ENCODE peak calls at places on chromosomes 12 and 14, in six cellular contexts. D, I, F, W, P and H are unnamed samples.
A peak's percentile ranks its signal among the peaks of the same experiment; 100 is the strongest.

GRCh38 chr12:95492462-95492861 is 18.5 kb downstream of the METAP2 start:
- DNase-seq in W (no peak), F (no peak), P (no peak), D (no peak), I (no peak), H (no peak)

GRCh38 chr12:14373202-14373601 is 7.7 kb downstream of the ATF7IP start:
- DNase-seq in I (no peak), P (no peak), W (no peak), D (no peak), F (no peak), H (no peak)

GRCh38 chr12:113439606-113440030 is 17.4 kb downstream of the SDSL start:
- DNase-seq in I (peak; percentile 74), F (no peak), D (no peak), P (peak; percentile 51), W (no peak), H (no peak)

GRCh38 chr12:96143827-96144226 is 50.3 kb upstream of the ELK3 start:
- DNase-seq in P (no peak), D (no peak), I (no peak), F (no peak), W (no peak), H (no peak)

GRCh38 chr12:30823764-30824163 is 69.0 kb upstream of the CAPRIN2 start:
- DNase-seq in P (no peak), F (no peak), W (peak; percentile 61), D (no peak), I (no peak), H (no peak)

GRCh38 chr12:123532808-123533649 is 490 bp downstream of the RILPL1 start:
- DNase-seq in P (peak; percentile 88), D (peak; percentile 30), F (no peak), W (peak; percentile 82), I (peak; percentile 30), H (no peak)

GRCh38 chr14:74747237-74747636 is 15.9 kb upstream of the YLPM1 start:
- DNase-seq in W (no peak), D (no peak), P (no peak), I (no peak), F (no peak), H (no peak)

GRCh38 chr12:28191018-28191595 is 851 bp downstream of the CCDC91 start:
- DNase-seq in P (no peak), D (peak; percentile 8), W (no peak), F (no peak), I (peak; percentile 22), H (no peak)

GRCh38 chr12:13187399-13187798 is 9.1 kb upstream of the EMP1 start:
- DNase-seq in I (peak; percentile 51), D (no peak), F (no peak), W (no peak), P (no peak), H (no peak)

GRCh38 chr12:125518074-125518473 is 452.8 kb downstream of the AACS start:
- DNase-seq in F (no peak), I (no peak), P (no peak), D (no peak), W (no peak), H (no peak)

GRCh38 chr12:113413488-113413939 is 8.7 kb upstream of the SDSL start:
- DNase-seq in F (no peak), P (no peak), D (peak; percentile 15), I (peak; percentile 64), W (no peak), H (no peak)

GRCh38 chr12:48717252-48717695 is 767 bp upstream of the CCNT1 start:
- DNase-seq in D (no peak), I (no peak), P (no peak), W (no peak), F (no peak), H (no peak)

GRCh38 chr14:30077946-30078345 is 150.3 kb upstream of the PRKD1 start:
- DNase-seq in W (no peak), D (no peak), F (no peak), P (no peak), I (no peak), H (no peak)

GRCh38 chr12:26798013-26798412 is 35.0 kb downstream of the ITPR2 start:
- DNase-seq in P (no peak), F (no peak), D (no peak), W (no peak), I (no peak), H (no peak)

GRCh38 chr14:101408077-101408831 is 153.0 kb upstream of the DIO3 start:
- DNase-seq in W (no peak), F (no peak), D (no peak), P (no peak), I (no peak), H (no peak)

GRCh38 chr12:68364893-68365725 is 32.9 kb upstream of the MDM1 start:
- DNase-seq in P (peak; percentile 94), I (peak; percentile 96), D (peak; percentile 92), F (peak; percentile 81), W (peak; percentile 94), H (peak; percentile 97)

GRCh38 chr14:56137842-56138241 is 19.6 kb downstream of the PELI2 start:
- DNase-seq in I (no peak), F (no peak), W (no peak), D (no peak), P (no peak), H (no peak)

GRCh38 chr12:124497658-124498057 is 69.8 kb downstream of the NCOR2 start:
- DNase-seq in D (no peak), I (no peak), F (no peak), P (peak; percentile 89), W (peak; percentile 92), H (peak; percentile 95)

GRCh38 chr14:61653507-61653906 is 41.8 kb upstream of the HIF1A start:
- DNase-seq in W (no peak), I (no peak), D (no peak), P (peak; percentile 48), F (no peak), H (peak; percentile 53)

GRCh38 chr14:101991336-101991735 is 27.0 kb downstream of the DYNC1H1 start:
- DNase-seq in F (no peak), I (no peak), D (no peak), P (no peak), W (no peak), H (no peak)

GRCh38 chr14:85934123-85934885 is 404.4 kb downstream of the FLRT2 start:
- DNase-seq in D (peak; percentile 23), F (no peak), P (peak; percentile 20), W (no peak), I (peak; percentile 13), H (no peak)

GRCh38 chr12:117158911-117159310 is 31.4 kb downstream of the FBXO21 start:
- DNase-seq in F (no peak), W (peak; percentile 3), D (no peak), P (peak; percentile 60), I (no peak), H (no peak)

GRCh38 chr14:21454843-21455550 is 926 bp downstream of the CHD8 start:
- DNase-seq in P (no peak), D (no peak), F (no peak), I (no peak), W (no peak), H (no peak)

GRCh38 chr12:132834181-132834711 is 5.6 kb upstream of the GOLGA3 start:
- DNase-seq in P (no peak), I (no peak), W (no peak), D (no peak), F (no peak), H (no peak)

DNA sequence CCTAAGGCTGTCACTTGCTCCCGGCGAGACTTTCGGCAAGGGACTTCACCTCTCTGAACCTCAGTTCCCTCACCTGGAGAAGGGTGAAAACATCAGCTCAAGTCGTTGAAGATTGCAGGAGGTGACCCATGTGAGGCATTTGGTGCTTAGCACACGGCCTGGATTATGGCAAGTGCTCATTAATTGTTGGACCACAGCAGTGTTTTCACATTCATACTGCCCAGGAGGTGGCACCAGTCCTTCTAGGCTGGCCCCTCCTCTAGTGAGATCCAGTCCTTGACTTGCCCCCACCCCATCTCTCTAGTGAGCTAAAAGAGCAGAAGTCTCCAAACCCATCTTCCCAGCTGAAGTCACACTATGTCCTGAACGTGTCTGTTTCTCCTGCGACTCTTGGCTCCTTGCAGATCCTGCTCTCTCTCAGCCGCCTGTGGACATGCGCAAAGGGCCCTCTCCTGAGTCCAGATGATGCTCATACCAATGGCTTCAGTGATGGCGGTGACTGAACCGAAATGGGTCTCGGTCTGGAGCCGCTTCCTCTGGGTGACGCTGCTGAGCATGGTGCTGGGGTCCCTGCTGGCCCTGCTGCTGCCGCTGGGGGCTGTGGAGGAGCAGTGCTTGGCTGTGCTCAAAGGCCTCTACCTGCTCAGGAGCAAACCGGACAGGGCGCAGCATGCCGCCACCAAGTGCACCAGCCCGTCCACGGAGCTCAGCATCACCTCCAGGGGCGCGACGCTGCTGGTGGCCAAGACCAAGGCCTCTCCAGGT is 1.6 kb downstream of the FICD start:
- DNase-seq in F (no peak), D (no peak), W (no peak), P (no peak), I (no peak), H (no peak)
- TF ChIP-seq CTCF in F (no peak), D (no peak), W (no peak), P (no peak), I (no peak), H (no peak)

DNA sequence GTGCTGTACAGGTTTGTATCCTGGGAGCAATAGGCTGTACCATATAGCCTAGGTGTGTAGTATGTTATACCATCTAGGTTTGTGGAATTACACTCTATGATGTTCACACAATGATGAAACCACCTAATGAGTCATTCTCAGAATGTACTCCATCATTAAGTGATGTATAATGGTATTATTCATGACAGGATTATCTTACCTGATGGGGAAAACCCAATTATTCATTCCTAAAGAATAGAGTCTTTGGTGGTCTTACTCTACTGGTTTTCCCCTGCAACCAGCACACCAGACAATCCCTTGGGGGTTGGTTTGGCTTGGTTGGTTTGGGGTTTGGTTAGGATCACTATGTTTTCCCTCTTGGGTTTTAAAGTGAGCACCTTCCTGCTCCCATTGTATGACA is 12.6 kb upstream of the OR10P1 start:
- DNase-seq in F (no peak), W (no peak), D (no peak), P (no peak), I (no peak), H (no peak)
- H3K4me3 ChIP-seq in F (no peak overlapping the region), W (no peak overlapping the region), D (no peak overlapping the region), P (no peak overlapping the region), I (no peak overlapping the region), H (no peak overlapping the region)

DNA sequence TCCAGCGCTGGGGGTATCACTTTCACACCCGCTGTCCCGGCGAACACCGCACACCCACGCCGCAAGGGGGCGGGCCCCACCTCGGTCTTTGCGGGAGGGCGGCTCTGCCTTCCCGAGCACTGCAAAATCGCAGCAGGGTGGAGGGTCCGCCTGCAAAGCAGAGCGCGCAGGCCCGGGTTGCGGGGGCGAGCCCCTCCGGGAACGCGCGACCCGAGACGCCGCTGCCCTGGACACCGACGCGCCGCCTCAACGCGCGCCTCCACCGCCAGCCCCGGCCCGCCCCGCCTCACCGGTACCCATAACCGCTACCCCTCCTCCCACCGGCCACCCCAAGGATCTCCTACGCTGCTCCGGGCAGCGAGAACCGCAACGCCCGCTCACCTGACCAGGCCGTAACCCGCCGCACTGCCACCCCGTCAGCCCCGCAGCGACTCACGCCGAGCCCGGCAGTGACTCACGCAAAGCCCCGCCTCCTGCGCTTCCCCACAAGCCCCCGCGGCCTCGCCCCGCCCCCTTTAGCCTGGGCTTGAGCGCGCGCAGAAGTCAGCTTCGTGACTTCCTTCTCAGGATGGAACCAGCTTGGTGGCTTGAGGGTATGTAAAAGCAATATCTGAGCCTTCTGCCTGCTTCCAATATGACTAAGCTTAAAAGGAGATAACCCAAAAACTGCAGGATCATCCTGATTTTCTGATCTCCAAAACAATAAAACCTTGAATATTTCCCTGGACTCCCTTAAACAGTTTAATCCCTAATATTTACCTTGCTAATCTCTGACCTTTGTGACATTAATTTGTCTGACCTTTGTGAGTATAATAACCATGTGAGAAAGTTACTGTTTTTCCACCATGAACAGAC is at the start of gene RPAP3:
- DNase-seq in P (peak; percentile 97), F (peak; percentile 97), W (peak; percentile 99), I (peak; percentile 81), D (peak; percentile 98), H (peak; percentile 99)
- TF ChIP-seq POLR2A in P (peak; percentile 91), F (peak; percentile 43), W (no peak), I (peak; percentile 96), D (peak; percentile 92), H (peak; percentile 33)

GRCh38 chr14:31312934-31313333 is 105.3 kb upstream of the HECTD1 start:
- DNase-seq in F (no peak), P (no peak), I (no peak), D (no peak), W (no peak), H (no peak)
- TF ChIP-seq CTCF in F (no peak), P (no peak), I (no peak), D (no peak), W (no peak), H (no peak)